ENCODE peak calls at places on chromosomes 5 and 9, in seven cellular contexts. A, L, H, T, D, Y and E are unnamed samples.

GRCh38 chr5:75993638-75994037 is 89.5 kb upstream of the SV2C start:
- DNase-seq in L (no peak), H (no peak), D (no peak), T (no peak), A (no peak), Y (no peak), E (no peak)

GRCh38 chr5:135210286-135211055 is 176.4 kb upstream of the PITX1 start:
- DNase-seq in L (no peak), A (no peak), H (no peak), D (no peak), T (peak), Y (no peak), E (no peak)

GRCh38 chr5:141795421-141795820 is 82.8 kb downstream of the PCDH1 start:
- DNase-seq in H (no peak), Y (no peak), D (no peak), A (no peak), L (no peak), T (no peak), E (no peak)

GRCh38 chr9:73183917-73184861 is 32.5 kb downstream of the ANXA1 start:
- DNase-seq in L (no peak), T (no peak), A (peak), Y (no peak), H (peak), D (no peak), E (no peak)

GRCh38 chr5:169197343-169197742 is 103.6 kb downstream of the SLIT3 start:
- DNase-seq in A (no peak), H (no peak), T (no peak), D (no peak), L (peak), Y (no peak), E (peak)

GRCh38 chr5:158695595-158696330 is 404.0 kb downstream of the EBF1 start:
- DNase-seq in A (peak), T (peak), H (peak), L (peak), D (peak), Y (peak), E (peak)

GRCh38 chr9:133154097-133154989 is 9.4 kb downstream of the GBGT1 start:
- DNase-seq in Y (no peak), L (no peak), A (no peak), D (no peak), H (no peak), T (no peak), E (no peak)

GRCh38 chr9:116661037-116661954 is 25.8 kb upstream of the TRIM32 start:
- DNase-seq in H (peak), L (peak), Y (no peak), A (peak), D (peak), T (peak), E (peak)

GRCh38 chr5:67437905-67438845 is 241.6 kb upstream of the CD180 start:
- DNase-seq in D (no peak), L (no peak), H (no peak), Y (no peak), T (no peak), A (no peak), E (no peak)

GRCh38 chr9:88660611-88661010 is 125.6 kb downstream of the NXNL2 start:
- DNase-seq in H (peak), Y (no peak), D (no peak), T (no peak), A (no peak), L (peak), E (no peak)

GRCh38 chr5:31664566-31664965 is 25.6 kb downstream of the PDZD2 start:
- DNase-seq in Y (no peak), T (no peak), D (no peak), A (peak), H (peak), L (peak), E (no peak)

GRCh38 chr5:40227366-40227765 is 452.3 kb upstream of the PTGER4 start:
- DNase-seq in L (no peak), Y (no peak), H (no peak), A (no peak), T (no peak), D (no peak), E (no peak)

GRCh38 chr9:84862786-84863185 is 193.3 kb downstream of the NTRK2 start:
- DNase-seq in Y (no peak), A (no peak), L (peak), T (no peak), D (no peak), H (peak), E (no peak)

GRCh38 chr9:133738039-133738805 is at the start of gene SARDH:
- DNase-seq in T (peak), D (no peak), A (peak), H (peak), Y (peak), L (peak), E (no peak)

GRCh38 chr9:71987471-71988371 is 72.7 kb downstream of the C9orf57 start:
- DNase-seq in D (no peak), H (no peak), Y (no peak), A (no peak), L (no peak), T (no peak), E (no peak)

GRCh38 chr9:121686930-121687541 is 35.6 kb downstream of the DAB2IP start:
- DNase-seq in Y (peak), H (peak), A (peak), T (peak), L (peak), D (no peak), E (peak)